ENCODE peak calls at places on chromosomes 4 and X, in ten cellular contexts. One of them, this sample, is unnamed.

GRCh38 chr4:65502151-65502691 is 168.1 kb downstream of the EPHA5 start:
- DNase-seq in IMR-90: peak
- DNase-seq in NCI-H1092 treated with DMSO at 0.1 percent for 48 hours: no peak
- DNase-seq in substantia nigra: no peak
- DNase-seq in COR-L47: no peak
- DNase-seq in AG04449: peak
- DNase-seq in right cardiac atrium: no peak
- DNase-seq in T-cell: no peak
- DNase-seq in NCI-H748 treated with DMSO at 0.1 percent for 48 hours: no peak
- DNase-seq in tibial nerve: no peak
- DNase-seq in this sample: no peak

GRCh38 chrX:13090261-13091110 is 46.1 kb upstream of the FAM9C start:
- DNase-seq in IMR-90: peak
- DNase-seq in NCI-H1092 treated with DMSO at 0.1 percent for 48 hours: peak
- DNase-seq in substantia nigra: no peak
- DNase-seq in COR-L47: no peak
- DNase-seq in AG04449: no peak
- DNase-seq in right cardiac atrium: no peak
- DNase-seq in T-cell: no peak
- DNase-seq in NCI-H748 treated with DMSO at 0.1 percent for 48 hours: no peak
- DNase-seq in tibial nerve: peak
- DNase-seq in this sample: no peak

GRCh38 chr4:113331811-113332210 is 282.4 kb downstream of the ANK2 start:
- DNase-seq in IMR-90: no peak
- DNase-seq in NCI-H1092 treated with DMSO at 0.1 percent for 48 hours: no peak
- DNase-seq in substantia nigra: no peak
- DNase-seq in COR-L47: no peak
- DNase-seq in AG04449: no peak
- DNase-seq in right cardiac atrium: no peak
- DNase-seq in T-cell: no peak
- DNase-seq in NCI-H748 treated with DMSO at 0.1 percent for 48 hours: no peak
- DNase-seq in tibial nerve: no peak
- DNase-seq in this sample: no peak

GRCh38 chrX:85592980-85593379 is 213.5 kb upstream of the POF1B start:
- DNase-seq in IMR-90: no peak
- DNase-seq in NCI-H1092 treated with DMSO at 0.1 percent for 48 hours: no peak
- DNase-seq in substantia nigra: no peak
- DNase-seq in COR-L47: no peak
- DNase-seq in AG04449: no peak
- DNase-seq in right cardiac atrium: no peak
- DNase-seq in T-cell: no peak
- DNase-seq in NCI-H748 treated with DMSO at 0.1 percent for 48 hours: no peak
- DNase-seq in tibial nerve: no peak
- DNase-seq in this sample: no peak

GRCh38 chr4:103915224-103915869 is 195.6 kb upstream of the TACR3 start:
- DNase-seq in IMR-90: no peak
- DNase-seq in NCI-H1092 treated with DMSO at 0.1 percent for 48 hours: no peak
- DNase-seq in substantia nigra: no peak
- DNase-seq in COR-L47: peak
- DNase-seq in AG04449: no peak
- DNase-seq in right cardiac atrium: no peak
- DNase-seq in T-cell: no peak
- DNase-seq in NCI-H748 treated with DMSO at 0.1 percent for 48 hours: peak
- DNase-seq in tibial nerve: no peak
- DNase-seq in this sample: no peak

GRCh38 chr4:72971572-72971971 is 97.9 kb downstream of the COX18 start:
- DNase-seq in IMR-90: peak
- DNase-seq in NCI-H1092 treated with DMSO at 0.1 percent for 48 hours: no peak
- DNase-seq in substantia nigra: no peak
- DNase-seq in COR-L47: no peak
- DNase-seq in AG04449: peak
- DNase-seq in right cardiac atrium: no peak
- DNase-seq in T-cell: no peak
- DNase-seq in NCI-H748 treated with DMSO at 0.1 percent for 48 hours: no peak
- DNase-seq in tibial nerve: no peak
- DNase-seq in this sample: no peak

GRCh38 chr4:160567634-160568033 is 1464.8 kb downstream of the RAPGEF2 start:
- DNase-seq in IMR-90: no peak
- DNase-seq in NCI-H1092 treated with DMSO at 0.1 percent for 48 hours: no peak
- DNase-seq in substantia nigra: no peak
- DNase-seq in COR-L47: no peak
- DNase-seq in AG04449: no peak
- DNase-seq in right cardiac atrium: no peak
- DNase-seq in T-cell: no peak
- DNase-seq in NCI-H748 treated with DMSO at 0.1 percent for 48 hours: no peak
- DNase-seq in tibial nerve: no peak
- DNase-seq in this sample: no peak

GRCh38 chrX:18873189-18873791 is 110.6 kb downstream of the PHKA2 start:
- DNase-seq in IMR-90: peak
- DNase-seq in NCI-H1092 treated with DMSO at 0.1 percent for 48 hours: no peak
- DNase-seq in substantia nigra: no peak
- DNase-seq in COR-L47: no peak
- DNase-seq in AG04449: no peak
- DNase-seq in right cardiac atrium: peak
- DNase-seq in T-cell: no peak
- DNase-seq in NCI-H748 treated with DMSO at 0.1 percent for 48 hours: no peak
- DNase-seq in tibial nerve: no peak
- DNase-seq in this sample: no peak

GRCh38 chrX:57453901-57454300 is 137.9 kb upstream of the ZXDB start:
- DNase-seq in IMR-90: peak
- DNase-seq in NCI-H1092 treated with DMSO at 0.1 percent for 48 hours: peak
- DNase-seq in substantia nigra: no peak
- DNase-seq in COR-L47: peak
- DNase-seq in AG04449: no peak
- DNase-seq in right cardiac atrium: no peak
- DNase-seq in T-cell: peak
- DNase-seq in NCI-H748 treated with DMSO at 0.1 percent for 48 hours: peak
- DNase-seq in tibial nerve: no peak
- DNase-seq in this sample: no peak

GRCh38 chr4:87050596-87050995 is 115.8 kb downstream of the AFF1 start:
- DNase-seq in IMR-90: no peak
- DNase-seq in NCI-H1092 treated with DMSO at 0.1 percent for 48 hours: no peak
- DNase-seq in substantia nigra: no peak
- DNase-seq in COR-L47: no peak
- DNase-seq in AG04449: no peak
- DNase-seq in right cardiac atrium: peak
- DNase-seq in T-cell: no peak
- DNase-seq in NCI-H748 treated with DMSO at 0.1 percent for 48 hours: no peak
- DNase-seq in tibial nerve: peak
- DNase-seq in this sample: no peak

GRCh38 chrX:43655961-43656494 is at the start of gene MAOA:
- DNase-seq in IMR-90: no peak
- DNase-seq in NCI-H1092 treated with DMSO at 0.1 percent for 48 hours: peak
- DNase-seq in substantia nigra: peak
- DNase-seq in COR-L47: peak
- DNase-seq in AG04449: no peak
- DNase-seq in right cardiac atrium: peak
- DNase-seq in T-cell: no peak
- DNase-seq in NCI-H748 treated with DMSO at 0.1 percent for 48 hours: peak
- DNase-seq in tibial nerve: peak
- DNase-seq in this sample: peak

GRCh38 chr4:153502584-153502983 is 36.4 kb downstream of the TMEM131L start:
- DNase-seq in IMR-90: peak
- DNase-seq in NCI-H1092 treated with DMSO at 0.1 percent for 48 hours: no peak
- DNase-seq in substantia nigra: no peak
- DNase-seq in COR-L47: no peak
- DNase-seq in AG04449: no peak
- DNase-seq in right cardiac atrium: no peak
- DNase-seq in T-cell: no peak
- DNase-seq in NCI-H748 treated with DMSO at 0.1 percent for 48 hours: no peak
- DNase-seq in tibial nerve: no peak
- DNase-seq in this sample: no peak

GRCh38 chrX:136170109-136170800 is 22.9 kb downstream of the FHL1 start:
- DNase-seq in IMR-90: peak
- DNase-seq in NCI-H1092 treated with DMSO at 0.1 percent for 48 hours: no peak
- DNase-seq in substantia nigra: no peak
- DNase-seq in COR-L47: no peak
- DNase-seq in AG04449: no peak
- DNase-seq in right cardiac atrium: peak
- DNase-seq in T-cell: no peak
- DNase-seq in NCI-H748 treated with DMSO at 0.1 percent for 48 hours: no peak
- DNase-seq in tibial nerve: no peak
- DNase-seq in this sample: no peak

GRCh38 chr4:8394125-8394524 is 46.4 kb downstream of the ACOX3 start:
- DNase-seq in IMR-90: peak
- DNase-seq in NCI-H1092 treated with DMSO at 0.1 percent for 48 hours: peak
- DNase-seq in substantia nigra: peak
- DNase-seq in COR-L47: no peak
- DNase-seq in AG04449: no peak
- DNase-seq in right cardiac atrium: peak
- DNase-seq in T-cell: no peak
- DNase-seq in NCI-H748 treated with DMSO at 0.1 percent for 48 hours: no peak
- DNase-seq in tibial nerve: peak
- DNase-seq in this sample: peak

GRCh38 chrX:148309413-148309812 is 191.0 kb upstream of the AFF2 start:
- DNase-seq in IMR-90: no peak
- DNase-seq in NCI-H1092 treated with DMSO at 0.1 percent for 48 hours: no peak
- DNase-seq in substantia nigra: no peak
- DNase-seq in COR-L47: no peak
- DNase-seq in AG04449: no peak
- DNase-seq in right cardiac atrium: no peak
- DNase-seq in T-cell: no peak
- DNase-seq in NCI-H748 treated with DMSO at 0.1 percent for 48 hours: no peak
- DNase-seq in tibial nerve: no peak
- DNase-seq in this sample: no peak

GRCh38 chr4:38949416-38950051 is 81.9 kb downstream of the FAM114A1 start:
- DNase-seq in IMR-90: peak
- DNase-seq in NCI-H1092 treated with DMSO at 0.1 percent for 48 hours: no peak
- DNase-seq in substantia nigra: no peak
- DNase-seq in COR-L47: no peak
- DNase-seq in AG04449: no peak
- DNase-seq in right cardiac atrium: no peak
- DNase-seq in T-cell: peak
- DNase-seq in NCI-H748 treated with DMSO at 0.1 percent for 48 hours: no peak
- DNase-seq in tibial nerve: no peak
- DNase-seq in this sample: no peak

GRCh38 chr4:14726441-14727405 is 275.6 kb upstream of the CPEB2 start:
- DNase-seq in IMR-90: peak
- DNase-seq in NCI-H1092 treated with DMSO at 0.1 percent for 48 hours: no peak
- DNase-seq in substantia nigra: no peak
- DNase-seq in COR-L47: no peak
- DNase-seq in AG04449: no peak
- DNase-seq in right cardiac atrium: no peak
- DNase-seq in T-cell: no peak
- DNase-seq in NCI-H748 treated with DMSO at 0.1 percent for 48 hours: no peak
- DNase-seq in tibial nerve: no peak
- DNase-seq in this sample: peak

GRCh38 chr4:146062325-146062715 is 113.2 kb upstream of the LSM6 start:
- DNase-seq in IMR-90: no peak
- DNase-seq in NCI-H1092 treated with DMSO at 0.1 percent for 48 hours: no peak
- DNase-seq in substantia nigra: no peak
- DNase-seq in COR-L47: no peak
- DNase-seq in AG04449: no peak
- DNase-seq in right cardiac atrium: no peak
- DNase-seq in T-cell: no peak
- DNase-seq in NCI-H748 treated with DMSO at 0.1 percent for 48 hours: no peak
- DNase-seq in tibial nerve: no peak
- DNase-seq in this sample: no peak

GRCh38 chr4:7581477-7581876 is 146.7 kb upstream of the PSAPL1 start:
- DNase-seq in IMR-90: peak
- DNase-seq in NCI-H1092 treated with DMSO at 0.1 percent for 48 hours: no peak
- DNase-seq in substantia nigra: no peak
- DNase-seq in COR-L47: no peak
- DNase-seq in AG04449: no peak
- DNase-seq in right cardiac atrium: peak
- DNase-seq in T-cell: no peak
- DNase-seq in NCI-H748 treated with DMSO at 0.1 percent for 48 hours: no peak
- DNase-seq in tibial nerve: no peak
- DNase-seq in this sample: no peak

GRCh38 chr4:155047755-155048154 is 160.7 kb upstream of the NPY2R start:
- DNase-seq in IMR-90: peak
- DNase-seq in NCI-H1092 treated with DMSO at 0.1 percent for 48 hours: no peak
- DNase-seq in substantia nigra: no peak
- DNase-seq in COR-L47: no peak
- DNase-seq in AG04449: no peak
- DNase-seq in right cardiac atrium: no peak
- DNase-seq in T-cell: no peak
- DNase-seq in NCI-H748 treated with DMSO at 0.1 percent for 48 hours: no peak
- DNase-seq in tibial nerve: no peak
- DNase-seq in this sample: no peak

GRCh38 chr4:186900232-186900900 is 176.7 kb upstream of the FAT1 start:
- DNase-seq in IMR-90: peak
- DNase-seq in NCI-H1092 treated with DMSO at 0.1 percent for 48 hours: no peak
- DNase-seq in substantia nigra: no peak
- DNase-seq in COR-L47: no peak
- DNase-seq in AG04449: peak
- DNase-seq in right cardiac atrium: no peak
- DNase-seq in T-cell: no peak
- DNase-seq in NCI-H748 treated with DMSO at 0.1 percent for 48 hours: no peak
- DNase-seq in tibial nerve: no peak
- DNase-seq in this sample: no peak

GRCh38 chr4:101349346-101350064 is 2.2 kb upstream of the PPP3CA start:
- DNase-seq in IMR-90: no peak
- DNase-seq in NCI-H1092 treated with DMSO at 0.1 percent for 48 hours: peak
- DNase-seq in substantia nigra: no peak
- DNase-seq in COR-L47: peak
- DNase-seq in AG04449: no peak
- DNase-seq in right cardiac atrium: peak
- DNase-seq in T-cell: no peak
- DNase-seq in NCI-H748 treated with DMSO at 0.1 percent for 48 hours: no peak
- DNase-seq in tibial nerve: peak
- DNase-seq in this sample: peak

GRCh38 chr4:153222790-153223417 is 18.7 kb downstream of the TRIM2 start:
- DNase-seq in IMR-90: peak
- DNase-seq in NCI-H1092 treated with DMSO at 0.1 percent for 48 hours: peak
- DNase-seq in substantia nigra: peak
- DNase-seq in COR-L47: no peak
- DNase-seq in AG04449: no peak
- DNase-seq in right cardiac atrium: peak
- DNase-seq in T-cell: peak
- DNase-seq in NCI-H748 treated with DMSO at 0.1 percent for 48 hours: peak
- DNase-seq in tibial nerve: peak
- DNase-seq in this sample: peak

GRCh38 chr4:185955817-185956542 is 113.0 kb upstream of the TLR3 start:
- DNase-seq in IMR-90: no peak
- DNase-seq in NCI-H1092 treated with DMSO at 0.1 percent for 48 hours: no peak
- DNase-seq in substantia nigra: no peak
- DNase-seq in COR-L47: no peak
- DNase-seq in AG04449: no peak
- DNase-seq in right cardiac atrium: no peak
- DNase-seq in T-cell: no peak
- DNase-seq in NCI-H748 treated with DMSO at 0.1 percent for 48 hours: no peak
- DNase-seq in tibial nerve: no peak
- DNase-seq in this sample: no peak

GRCh38 chr4:14180983-14181601 is 553.6 kb upstream of the BOD1L1 start:
- DNase-seq in IMR-90: peak
- DNase-seq in NCI-H1092 treated with DMSO at 0.1 percent for 48 hours: peak
- DNase-seq in substantia nigra: no peak
- DNase-seq in COR-L47: peak
- DNase-seq in AG04449: no peak
- DNase-seq in right cardiac atrium: no peak
- DNase-seq in T-cell: no peak
- DNase-seq in NCI-H748 treated with DMSO at 0.1 percent for 48 hours: peak
- DNase-seq in tibial nerve: no peak
- DNase-seq in this sample: peak

GRCh38 chr4:184453402-184454160 is 20.8 kb downstream of the IRF2 start:
- DNase-seq in IMR-90: peak
- DNase-seq in NCI-H1092 treated with DMSO at 0.1 percent for 48 hours: no peak
- DNase-seq in substantia nigra: no peak
- DNase-seq in COR-L47: no peak
- DNase-seq in AG04449: peak
- DNase-seq in right cardiac atrium: no peak
- DNase-seq in T-cell: peak
- DNase-seq in NCI-H748 treated with DMSO at 0.1 percent for 48 hours: no peak
- DNase-seq in tibial nerve: peak
- DNase-seq in this sample: peak

GRCh38 chr4:72568959-72569718 is at the start of gene ADAMTS3:
- DNase-seq in IMR-90: peak
- DNase-seq in NCI-H1092 treated with DMSO at 0.1 percent for 48 hours: peak
- DNase-seq in substantia nigra: no peak
- DNase-seq in COR-L47: peak
- DNase-seq in AG04449: no peak
- DNase-seq in right cardiac atrium: peak
- DNase-seq in T-cell: no peak
- DNase-seq in NCI-H748 treated with DMSO at 0.1 percent for 48 hours: no peak
- DNase-seq in tibial nerve: peak
- DNase-seq in this sample: peak